ENCODE peak calls at places on chromosome 5, in ten cellular contexts. F is lower leg skin; U is brain microvascular endothelial cell; A is GM20000; V is vagina; Y is NCI-H2081 treated with DMSO at 0.1 percent for 48 hours; X is stimulated activated CD4-positive, alpha-beta T cell treated with anti-CD3 and anti-CD28 coated beads, Interleukin-1b, Interleukin-23, amount 100 ng/mL, for 4 hours; C is Calu3; Q is tibial nerve; L is RCC 7860. G is an unnamed sample.

GRCh38 chr5:78829811-78830499 is 155.2 kb downstream of the ARSB start:
- DNase-seq in F (peak), U (no peak), A (no peak), V (no peak), Y (no peak), X (no peak), C (no peak), Q (peak), L (no peak), G (no peak)

GRCh38 chr5:143484604-143485003 is 81.1 kb upstream of the NR3C1 start:
- DNase-seq in F (no peak), U (no peak), A (no peak), V (no peak), Y (no peak), X (no peak), C (no peak), Q (no peak), L (no peak), G (no peak)

GRCh38 chr5:154517181-154517580 is 39.2 kb upstream of the HAND1 start:
- DNase-seq in F (no peak), U (no peak), A (no peak), V (no peak), Y (no peak), X (no peak), C (no peak), Q (no peak), L (no peak), G (no peak)

GRCh38 chr5:125409496-125410351 is 663.3 kb upstream of the ZNF608 start:
- DNase-seq in F (no peak), U (no peak), A (no peak), V (no peak), Y (no peak), X (no peak), C (no peak), Q (no peak), L (peak), G (no peak)

GRCh38 chr5:73955447-73955846 is 329.5 kb downstream of the ARHGEF28 start:
- DNase-seq in F (no peak), U (no peak), A (no peak), V (no peak), Y (no peak), X (no peak), C (no peak), Q (no peak), L (no peak), G (no peak)

GRCh38 chr5:118220491-118220890 is 767.9 kb downstream of the DTWD2 start:
- DNase-seq in F (no peak), U (no peak), A (no peak), V (no peak), Y (no peak), X (no peak), C (no peak), Q (no peak), L (no peak), G (no peak)

GRCh38 chr5:72511371-72512178 is 4.4 kb upstream of the ZNF366 start:
- DNase-seq in F (no peak), U (peak), A (no peak), V (no peak), Y (no peak), X (no peak), C (no peak), Q (no peak), L (peak), G (no peak)

GRCh38 chr5:146188358-146188757 is 5.9 kb upstream of the LARS1 start:
- DNase-seq in F (no peak), U (peak), A (no peak), V (no peak), Y (no peak), X (no peak), C (no peak), Q (no peak), L (peak), G (no peak)

G was measured in trophoblast cell.